ENCODE peak calls at places on chromosomes 13 and 19, in eight cellular contexts. R is OCI-LY7, Z is ovary, K is AG10803, T is heart left ventricle, F is choroid plexus epithelial cell, X is cardiac fibroblast, G is stomach. H is an unnamed sample.

GRCh38 chr13:30792257-30793000 is 57.1 kb downstream of the ALOX5AP start:
- DNase-seq in R (no peak), Z (peak), K (peak), T (peak), F (peak), X (peak), G (peak), H (peak)

GRCh38 chr13:113357529-113357928 is 6.4 kb downstream of the GRTP1 start:
- DNase-seq in R (no peak), Z (no peak), K (peak), T (no peak), F (peak), X (no peak), G (no peak), H (no peak)

GRCh38 chr19:5189318-5189607 is 151.3 kb downstream of the PTPRS start:
- DNase-seq in R (no peak), Z (no peak), K (no peak), T (no peak), F (no peak), X (no peak), G (no peak), H (no peak)

GRCh38 chr19:30871979-30872378 is 477.3 kb downstream of the TSHZ3 start:
- DNase-seq in R (no peak), Z (no peak), K (no peak), T (no peak), F (no peak), X (no peak), G (no peak), H (no peak)

GRCh38 chr13:112839347-112840105 is 129.5 kb upstream of the MCF2L start:
- DNase-seq in R (peak), Z (no peak), K (peak), T (no peak), F (peak), X (peak), G (no peak), H (no peak)

GRCh38 chr13:43936630-43937029 is 56.9 kb downstream of the LACC1 start:
- DNase-seq in R (no peak), Z (no peak), K (peak), T (no peak), F (no peak), X (no peak), G (no peak), H (no peak)

GRCh38 chr19:42090687-42091086 is 14.7 kb downstream of the ZNF574 start:
- DNase-seq in R (no peak), Z (no peak), K (no peak), T (no peak), F (no peak), X (no peak), G (no peak), H (no peak)

GRCh38 chr19:17415107-17415506 is 4.7 kb upstream of the MVB12A start:
- DNase-seq in R (no peak), Z (peak), K (no peak), T (no peak), F (no peak), X (no peak), G (no peak), H (no peak)

GRCh38 chr19:18173572-18174294 is at the start of gene IFI30:
- DNase-seq in R (peak), Z (peak), K (no peak), T (peak), F (peak), X (peak), G (peak), H (no peak)

GRCh38 chr19:53945441-53945840 is 17.3 kb upstream of the CACNG8 start:
- DNase-seq in R (no peak), Z (no peak), K (no peak), T (no peak), F (peak), X (peak), G (no peak), H (no peak)

GRCh38 chr13:113157206-113157928 is 1.1 kb upstream of the PROZ start:
- DNase-seq in R (no peak), Z (no peak), K (no peak), T (no peak), F (no peak), X (no peak), G (no peak), H (no peak)

GRCh38 chr19:49318296-49318695 is 6.7 kb downstream of the SLC6A16 start:
- DNase-seq in R (no peak), Z (no peak), K (no peak), T (no peak), F (no peak), X (no peak), G (no peak), H (no peak)

GRCh38 chr13:92297971-92298942 is 899.8 kb downstream of the GPC5 start:
- DNase-seq in R (no peak), Z (no peak), K (no peak), T (no peak), F (no peak), X (no peak), G (no peak), H (no peak)

GRCh38 chr13:73625562-73626339 is 508.5 kb downstream of the KLF12 start:
- DNase-seq in R (no peak), Z (no peak), K (no peak), T (no peak), F (no peak), X (no peak), G (no peak), H (no peak)

GRCh38 chr19:5805465-5806132 is 732 bp downstream of the NRTN start:
- DNase-seq in R (peak), Z (peak), K (peak), T (peak), F (peak), X (peak), G (peak), H (no peak)

GRCh38 chr19:8517551-8518442 is 3.8 kb upstream of the ZNF414 start:
- DNase-seq in R (peak), Z (no peak), K (peak), T (no peak), F (peak), X (peak), G (no peak), H (no peak)

GRCh38 chr13:40235160-40235796 is 431.2 kb downstream of the FOXO1 start:
- DNase-seq in R (no peak), Z (no peak), K (no peak), T (no peak), F (no peak), X (no peak), G (no peak), H (peak)

GRCh38 chr19:11387154-11388034 is 3.3 kb upstream of the EPOR start:
- DNase-seq in R (peak), Z (no peak), K (no peak), T (no peak), F (no peak), X (no peak), G (no peak), H (no peak)

GRCh38 chr13:78881746-78882145 is 222.8 kb upstream of the OBI1 start:
- DNase-seq in R (no peak), Z (no peak), K (no peak), T (no peak), F (no peak), X (no peak), G (no peak), H (no peak)

GRCh38 chr13:51728972-51729371 is 75.0 kb downstream of the DHRS12 start:
- DNase-seq in R (no peak), Z (no peak), K (peak), T (no peak), F (peak), X (peak), G (no peak), H (no peak)

GRCh38 chr13:113756441-113757097 is 2.5 kb upstream of the TMEM255B start:
- DNase-seq in R (no peak), Z (peak), K (no peak), T (peak), F (peak), X (no peak), G (no peak), H (no peak)

GRCh38 chr19:45164577-45165335 is 4.0 kb upstream of the NKPD1 start:
- DNase-seq in R (peak), Z (peak), K (peak), T (no peak), F (peak), X (peak), G (peak), H (peak)

GRCh38 chr13:41411536-41411935 is 45.8 kb upstream of the RGCC start:
- DNase-seq in R (peak), Z (no peak), K (peak), T (no peak), F (peak), X (peak), G (no peak), H (no peak)

GRCh38 chr13:91398413-91399188 is at the start of gene GPC5:
- DNase-seq in R (peak), Z (peak), K (peak), T (peak), F (peak), X (peak), G (peak), H (no peak)

GRCh38 chr19:45202637-45203036 is 24.1 kb downstream of the BLOC1S3 start:
- DNase-seq in R (no peak), Z (no peak), K (no peak), T (no peak), F (no peak), X (no peak), G (peak), H (no peak)

GRCh38 chr19:53195265-53195879 is 2.2 kb upstream of the ZNF665 start:
- DNase-seq in R (peak), Z (peak), K (peak), T (no peak), F (peak), X (peak), G (peak), H (peak)

GRCh38 chr19:5839312-5840017 is at the start of gene FUT6:
- DNase-seq in R (no peak), Z (no peak), K (no peak), T (no peak), F (no peak), X (no peak), G (no peak), H (no peak)

GRCh38 chr13:20136781-20137703 is 23.8 kb downstream of the GJA3 start:
- DNase-seq in R (no peak), Z (no peak), K (no peak), T (no peak), F (peak), X (no peak), G (peak), H (no peak)

GRCh38 chr13:36131215-36131930 is at the start of gene DCLK1:
- DNase-seq in R (no peak), Z (peak), K (peak), T (peak), F (peak), X (peak), G (peak), H (no peak)

GRCh38 chr13:84192125-84192524 is 309.9 kb upstream of the SLITRK1 start:
- DNase-seq in R (no peak), Z (no peak), K (peak), T (no peak), F (peak), X (peak), G (no peak), H (peak)

GRCh38 chr19:2619076-2619475 is 83.4 kb downstream of the GNG7 start:
- DNase-seq in R (peak), Z (no peak), K (no peak), T (no peak), F (no peak), X (no peak), G (no peak), H (no peak)

GRCh38 chr13:100600461-100600860 is 11.9 kb upstream of the GGACT start:
- DNase-seq in R (no peak), Z (no peak), K (no peak), T (no peak), F (no peak), X (no peak), G (no peak), H (no peak)

GRCh38 chr13:103351035-103351828 is 285.0 kb upstream of the SLC10A2 start:
- DNase-seq in R (no peak), Z (no peak), K (no peak), T (no peak), F (peak), X (peak), G (no peak), H (no peak)

GRCh38 chr13:103039183-103039582 is 27.0 kb downstream of the SLC10A2 start:
- DNase-seq in R (no peak), Z (no peak), K (no peak), T (no peak), F (no peak), X (no peak), G (no peak), H (no peak)

GRCh38 chr13:43494206-43494605 is 292.6 kb downstream of the ENOX1 start:
- DNase-seq in R (no peak), Z (no peak), K (no peak), T (no peak), F (no peak), X (no peak), G (no peak), H (no peak)

GRCh38 chr19:55287361-55288079 is 3.7 kb downstream of the BRSK1 start:
- DNase-seq in R (no peak), Z (no peak), K (no peak), T (no peak), F (no peak), X (no peak), G (no peak), H (no peak)

GRCh38 chr13:23578411-23579071 is 8.3 kb downstream of the TNFRSF19 start:
- DNase-seq in R (peak), Z (peak), K (peak), T (peak), F (peak), X (peak), G (peak), H (peak)

GRCh38 chr13:42260885-42261654 is 10.9 kb upstream of the AKAP11 start:
- DNase-seq in R (no peak), Z (no peak), K (no peak), T (no peak), F (no peak), X (no peak), G (no peak), H (no peak)

DNA sequence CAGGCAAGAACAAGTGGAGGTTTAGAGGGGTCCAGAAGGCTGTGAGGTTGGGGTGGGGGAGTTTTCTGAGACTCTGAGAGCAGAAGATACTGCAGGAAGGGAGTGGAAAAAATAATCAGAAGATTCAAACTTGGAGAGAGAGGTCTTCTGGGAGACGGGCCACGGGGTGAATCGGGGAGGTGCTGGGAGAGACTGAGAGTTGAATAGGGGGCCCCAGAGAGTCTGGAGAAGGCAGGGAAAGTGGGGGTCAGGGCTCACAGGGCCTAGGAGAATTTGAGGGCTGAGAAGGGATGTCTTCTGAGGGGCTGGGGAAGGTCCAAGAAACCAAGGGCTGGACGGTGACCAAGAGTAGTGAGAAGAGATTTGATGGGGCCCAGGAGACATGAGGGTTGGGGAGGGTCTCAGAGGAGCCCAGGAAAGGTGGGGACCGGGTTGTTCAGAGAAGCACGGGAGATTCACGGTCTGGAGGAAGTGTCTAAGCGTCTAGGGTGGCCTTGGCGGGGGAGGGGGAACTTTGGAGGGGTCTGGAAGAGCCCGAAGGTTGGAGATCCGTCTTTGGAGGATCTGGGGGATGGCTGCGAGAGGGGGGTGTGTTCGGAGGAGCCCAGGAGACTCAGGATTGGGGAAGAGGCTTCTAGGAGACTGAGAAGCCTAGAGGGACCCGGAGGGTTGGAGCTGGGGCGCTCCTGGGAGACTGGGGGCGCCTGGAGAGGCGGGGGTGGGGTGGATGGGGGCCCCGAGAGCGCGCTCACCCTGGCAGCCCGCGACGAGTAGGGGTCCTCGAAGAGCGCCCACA is 1.5 kb downstream of the KCNC3 start:
- DNase-seq in R (no peak), Z (no peak), K (no peak), T (no peak), F (no peak), X (no peak), G (no peak), H (no peak)
- H3K4me3 ChIP-seq in R (peak), Z (no peak), K (no peak), T (no peak), F (no peak), X (no peak), G (no peak), H (no peak)

GRCh38 chr13:33722216-33722900 is 95.6 kb upstream of the RFC3 start:
- DNase-seq in R (no peak), Z (no peak), K (peak), T (no peak), F (peak), X (peak), G (no peak), H (no peak)

GRCh38 chr13:33725340-33725739 is 92.6 kb upstream of the RFC3 start:
- DNase-seq in R (no peak), Z (no peak), K (no peak), T (no peak), F (no peak), X (no peak), G (no peak), H (no peak)

GRCh38 chr13:33721719-33722118 is 96.2 kb upstream of the RFC3 start:
- DNase-seq in R (no peak), Z (no peak), K (peak), T (no peak), F (peak), X (peak), G (no peak), H (no peak)

GRCh38 chr13:33723772-33724435 is 94.0 kb upstream of the RFC3 start:
- DNase-seq in R (peak), Z (peak), K (peak), T (peak), F (peak), X (peak), G (peak), H (peak)

DNA sequence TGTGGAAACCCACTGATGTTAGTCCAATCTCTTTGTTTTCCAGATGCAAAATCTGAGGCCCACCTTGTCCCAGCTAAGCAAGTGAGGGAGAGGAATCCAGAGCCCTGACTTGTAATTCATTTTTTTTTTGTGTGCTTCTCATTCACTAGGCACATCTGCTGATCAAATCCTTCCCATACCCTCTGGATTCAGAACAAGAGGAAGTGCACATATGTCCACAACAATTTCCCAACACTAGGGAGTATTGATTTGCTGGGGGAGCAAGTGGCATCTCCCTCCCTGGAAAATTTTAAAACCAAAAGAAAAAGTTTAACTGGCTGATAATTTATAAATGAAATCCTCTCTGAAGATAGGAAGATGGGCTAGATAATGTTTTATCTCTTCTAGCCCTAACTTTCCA is 94.6 kb upstream of the RFC3 start:
- DNase-seq in R (no peak), Z (no peak), K (peak), T (no peak), F (peak), X (peak), G (no peak), H (no peak)
- TF ChIP-seq CTCF in R (no peak), Z (no peak), K (no peak), T (no peak), F (no peak), X (no peak), G (no peak), H (no peak)

GRCh38 chr19:48258350-48258749 is 2.6 kb upstream of the CARD8 start:
- DNase-seq in R (peak), Z (no peak), K (no peak), T (no peak), F (no peak), X (peak), G (no peak), H (no peak)
- H3K4me3 ChIP-seq in R (peak), Z (no peak), K (no peak), T (peak), F (no peak), X (no peak), G (no peak), H (no peak)

GRCh38 chr19:24064175-24064574 is 22.8 kb upstream of the ZNF254 start:
- DNase-seq in R (no peak), Z (no peak), K (no peak), T (no peak), F (no peak), X (no peak), G (no peak), H (no peak)

GRCh38 chr19:24063312-24063711 is 23.7 kb upstream of the ZNF254 start:
- DNase-seq in R (no peak), Z (no peak), K (no peak), T (no peak), F (no peak), X (no peak), G (no peak), H (no peak)

GRCh38 chr19:24065243-24065642 is 21.7 kb upstream of the ZNF254 start:
- DNase-seq in R (no peak), Z (no peak), K (no peak), T (no peak), F (no peak), X (no peak), G (no peak), H (no peak)

GRCh38 chr19:24062222-24062621 is 24.8 kb upstream of the ZNF254 start:
- DNase-seq in R (no peak), Z (no peak), K (no peak), T (no peak), F (no peak), X (no peak), G (no peak), H (no peak)

GRCh38 chr19:24065865-24066604 is 21.0 kb upstream of the ZNF254 start:
- DNase-seq in R (no peak), Z (no peak), K (no peak), T (no peak), F (no peak), X (no peak), G (no peak), H (no peak)
- TF ChIP-seq CTCF in R (no peak), Z (no peak), K (no peak), T (no peak), F (no peak), X (no peak), G (no peak), H (no peak)

DNA sequence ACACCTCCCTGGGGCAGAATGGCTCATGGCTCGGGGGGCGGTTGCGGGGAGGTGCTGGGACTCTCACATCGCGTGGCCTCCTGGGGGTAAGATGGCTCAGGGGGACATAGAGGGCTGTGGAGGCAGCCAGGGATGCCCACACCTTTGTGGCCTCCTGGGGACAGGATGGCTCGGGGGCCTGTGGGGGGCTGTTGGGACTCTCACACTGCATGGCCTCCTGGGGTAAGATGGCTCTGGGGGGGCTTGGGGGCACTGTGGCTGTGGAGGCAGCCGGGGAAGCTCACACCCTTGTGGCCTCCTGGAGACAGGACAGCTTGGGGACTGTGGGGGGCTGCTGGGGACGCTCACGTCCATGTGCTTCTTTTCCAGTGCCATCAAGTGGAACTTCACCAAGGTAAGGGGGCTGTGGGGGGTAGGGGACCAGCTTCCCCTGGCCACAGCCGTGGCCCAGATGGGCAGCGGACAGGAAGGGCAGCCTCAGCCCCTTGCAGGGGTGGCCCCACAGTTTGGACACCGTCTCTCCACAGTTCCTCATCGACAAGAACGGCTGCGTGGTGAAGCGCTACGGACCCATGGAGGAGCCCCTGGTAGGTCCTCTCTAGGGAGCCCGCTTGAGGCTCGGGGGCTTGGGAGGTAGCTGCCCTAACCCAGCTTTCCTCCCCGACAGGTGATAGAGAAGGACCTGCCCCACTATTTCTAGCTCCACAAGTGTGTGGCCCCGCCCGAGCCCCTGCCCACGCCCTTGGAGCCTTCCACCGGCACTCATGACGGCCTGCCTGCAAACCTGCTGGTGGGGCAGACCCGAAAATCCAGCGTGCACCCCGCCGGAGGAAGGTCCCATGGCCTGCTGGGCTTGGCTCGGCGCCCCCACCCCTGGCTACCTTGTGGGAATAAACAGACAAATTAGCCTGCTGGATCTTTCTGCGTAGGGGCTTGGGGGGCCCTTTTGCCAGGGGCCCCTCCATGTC is 2.4 kb downstream of the GPX4 start:
- DNase-seq in R (no peak), Z (no peak), K (peak), T (no peak), F (no peak), X (no peak), G (no peak), H (no peak)
- H3K4me3 ChIP-seq in R (no peak), Z (no peak), K (peak), T (no peak), F (peak), X (peak), G (peak), H (peak)